ENCODE peak calls at places on chromosome 9, in four cellular contexts. One of them, this sample, is unnamed.

GRCh38 chr9:69211424-69212036 is 37.5 kb downstream of the TJP2 start:
- DNase-seq in Peyer's patch: no peak
- DNase-seq in cardiac muscle cell: no peak
- DNase-seq in PC-3: no peak
- DNase-seq in this sample: no peak

GRCh38 chr9:136965771-136966484 is 11.4 kb upstream of the PTGDS start:
- DNase-seq in Peyer's patch: no peak
- DNase-seq in cardiac muscle cell: no peak
- DNase-seq in PC-3: no peak
- DNase-seq in this sample: peak

GRCh38 chr9:21789541-21790037 is 12.8 kb upstream of the MTAP start:
- DNase-seq in Peyer's patch: peak
- DNase-seq in cardiac muscle cell: peak
- DNase-seq in PC-3: peak
- DNase-seq in this sample: peak

GRCh38 chr9:93630806-93631411 is 54.5 kb downstream of the PHF2 start:
- DNase-seq in Peyer's patch: no peak
- DNase-seq in cardiac muscle cell: no peak
- DNase-seq in PC-3: no peak
- DNase-seq in this sample: no peak

GRCh38 chr9:2215941-2216441 is 200.8 kb downstream of the SMARCA2 start:
- DNase-seq in cardiac muscle cell: peak
- DNase-seq in Peyer's patch: no peak
- DNase-seq in PC-3: no peak
- DNase-seq in this sample: no peak

GRCh38 chr9:14228602-14229001 is 85.3 kb downstream of the NFIB start:
- DNase-seq in cardiac muscle cell: no peak
- DNase-seq in Peyer's patch: no peak
- DNase-seq in PC-3: peak
- DNase-seq in this sample: no peak

GRCh38 chr9:113803811-113804589 is 72.1 kb upstream of the ZNF618 start:
- DNase-seq in Peyer's patch: no peak
- DNase-seq in PC-3: no peak
- DNase-seq in cardiac muscle cell: no peak
- DNase-seq in this sample: no peak

GRCh38 chr9:124666642-124667041 is 104.5 kb downstream of the NR6A1 start:
- DNase-seq in PC-3: no peak
- DNase-seq in Peyer's patch: no peak
- DNase-seq in cardiac muscle cell: no peak
- DNase-seq in this sample: no peak

GRCh38 chr9:22244141-22245011 is 202.2 kb upstream of the DMRTA1 start:
- DNase-seq in cardiac muscle cell: peak
- DNase-seq in PC-3: peak
- DNase-seq in Peyer's patch: peak
- DNase-seq in this sample: no peak

GRCh38 chr9:131447148-131447547 is 53.3 kb downstream of the PRRC2B start:
- DNase-seq in cardiac muscle cell: no peak
- DNase-seq in PC-3: no peak
- DNase-seq in Peyer's patch: no peak
- DNase-seq in this sample: no peak

GRCh38 chr9:16197578-16198370 is 644.9 kb downstream of the CCDC171 start:
- DNase-seq in PC-3: no peak
- DNase-seq in Peyer's patch: no peak
- DNase-seq in cardiac muscle cell: no peak
- DNase-seq in this sample: no peak

GRCh38 chr9:70566743-70567142 is 152.3 kb upstream of the KLF9 start:
- DNase-seq in Peyer's patch: no peak
- DNase-seq in PC-3: no peak
- DNase-seq in cardiac muscle cell: no peak
- DNase-seq in this sample: no peak

GRCh38 chr9:2122299-2122698 is 107.2 kb downstream of the SMARCA2 start:
- DNase-seq in PC-3: no peak
- DNase-seq in cardiac muscle cell: no peak
- DNase-seq in Peyer's patch: no peak
- DNase-seq in this sample: no peak

GRCh38 chr9:21104787-21105186 is 27.0 kb upstream of the IFNB1 start:
- DNase-seq in Peyer's patch: no peak
- DNase-seq in PC-3: no peak
- DNase-seq in cardiac muscle cell: no peak
- DNase-seq in this sample: no peak

GRCh38 chr9:110748251-110748893 is 79.8 kb downstream of the MUSK start:
- DNase-seq in cardiac muscle cell: no peak
- DNase-seq in PC-3: no peak
- DNase-seq in Peyer's patch: no peak
- DNase-seq in this sample: no peak

GRCh38 chr9:125258832-125259534 is 2.6 kb upstream of the GAPVD1 start:
- DNase-seq in cardiac muscle cell: no peak
- DNase-seq in Peyer's patch: no peak
- DNase-seq in PC-3: peak
- DNase-seq in this sample: no peak

GRCh38 chr9:125743687-125744428 is 3.3 kb upstream of the PBX3 start:
- DNase-seq in PC-3: no peak
- DNase-seq in cardiac muscle cell: no peak
- DNase-seq in Peyer's patch: no peak
- DNase-seq in this sample: no peak

GRCh38 chr9:81771606-81772005 is 82.3 kb upstream of the TLE1 start:
- DNase-seq in cardiac muscle cell: no peak
- DNase-seq in PC-3: peak
- DNase-seq in Peyer's patch: no peak
- DNase-seq in this sample: no peak

GRCh38 chr9:134962998-134963364 is 45.3 kb upstream of the FCN1 start:
- DNase-seq in cardiac muscle cell: no peak
- DNase-seq in PC-3: no peak
- DNase-seq in Peyer's patch: no peak
- DNase-seq in this sample: no peak

GRCh38 chr9:134964686-134965085 is 47.0 kb upstream of the FCN1 start:
- DNase-seq in cardiac muscle cell: no peak
- DNase-seq in Peyer's patch: no peak
- DNase-seq in PC-3: no peak
- DNase-seq in this sample: no peak

GRCh38 chr9:134963546-134963945 is 45.8 kb upstream of the FCN1 start:
- DNase-seq in Peyer's patch: no peak
- DNase-seq in cardiac muscle cell: no peak
- DNase-seq in PC-3: no peak
- DNase-seq in this sample: no peak

GRCh38 chr9:134965421-134965820 is 47.7 kb upstream of the FCN1 start:
- DNase-seq in Peyer's patch: no peak
- DNase-seq in cardiac muscle cell: no peak
- DNase-seq in PC-3: no peak
- DNase-seq in this sample: no peak

DNA sequence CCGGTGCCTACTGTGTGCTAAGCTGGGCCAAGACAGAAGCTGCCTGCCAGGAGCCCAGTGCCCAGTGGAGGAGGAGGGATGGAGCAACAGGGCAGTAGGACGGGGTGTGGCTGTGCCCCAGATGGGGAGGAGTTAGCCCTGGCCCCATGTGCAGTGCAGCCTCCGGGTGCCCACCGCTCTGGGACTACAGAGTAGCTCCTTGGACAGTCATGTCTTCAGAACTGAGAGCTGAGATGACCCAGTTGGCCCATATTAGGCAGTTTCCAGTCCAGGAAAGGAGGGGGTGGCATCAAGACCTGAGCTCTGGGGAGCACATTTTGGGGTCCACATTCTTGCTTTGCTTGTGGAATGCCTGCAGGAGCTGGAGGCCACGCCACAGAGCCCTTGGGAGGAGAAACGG is 46.6 kb upstream of the FCN1 start:
- DNase-seq in cardiac muscle cell: no peak
- DNase-seq in PC-3: no peak
- DNase-seq in Peyer's patch: no peak
- DNase-seq in this sample: no peak
- H3K27ac ChIP-seq in cardiac muscle cell: no peak
- H3K27ac ChIP-seq in PC-3: no peak
- H3K27ac ChIP-seq in Peyer's patch: no peak
- H3K27ac ChIP-seq in this sample: no peak

DNA sequence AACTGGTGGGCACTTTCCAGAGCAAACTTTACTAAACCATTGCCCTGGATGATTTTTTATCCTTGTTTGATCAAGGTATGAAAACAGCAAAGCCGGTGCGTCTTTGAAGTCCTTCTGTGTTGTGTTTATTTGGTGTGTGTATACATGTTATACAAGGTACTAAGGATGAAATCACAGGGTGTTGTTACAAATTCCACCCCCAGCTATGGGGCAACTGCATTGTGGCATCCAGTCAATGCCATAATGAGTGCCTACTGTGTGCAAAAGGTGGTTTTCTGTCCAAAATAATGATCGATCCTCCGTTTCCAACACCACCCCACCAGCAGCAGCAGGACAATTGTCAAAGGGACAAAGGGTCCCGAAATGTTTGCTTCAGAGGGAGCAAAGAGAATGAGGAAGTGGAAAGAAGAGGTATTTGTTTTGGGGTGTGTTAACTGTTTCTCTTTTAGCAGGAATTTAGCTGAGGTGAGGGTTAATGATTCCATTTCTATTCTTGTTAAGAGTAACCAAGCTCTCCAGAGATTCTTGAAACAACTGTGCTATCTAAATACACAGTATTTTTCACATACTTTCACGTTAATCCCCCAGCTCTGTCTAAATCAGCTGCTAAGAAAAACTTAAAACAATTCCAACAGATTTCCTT is 568.7 kb upstream of the KLF4 start:
- DNase-seq in Peyer's patch: no peak
- DNase-seq in PC-3: no peak
- DNase-seq in cardiac muscle cell: no peak
- DNase-seq in this sample: no peak
- H3K27ac ChIP-seq in Peyer's patch: no peak
- H3K27ac ChIP-seq in PC-3: peak
- H3K27ac ChIP-seq in cardiac muscle cell: no peak
- H3K27ac ChIP-seq in this sample: no peak

DNA sequence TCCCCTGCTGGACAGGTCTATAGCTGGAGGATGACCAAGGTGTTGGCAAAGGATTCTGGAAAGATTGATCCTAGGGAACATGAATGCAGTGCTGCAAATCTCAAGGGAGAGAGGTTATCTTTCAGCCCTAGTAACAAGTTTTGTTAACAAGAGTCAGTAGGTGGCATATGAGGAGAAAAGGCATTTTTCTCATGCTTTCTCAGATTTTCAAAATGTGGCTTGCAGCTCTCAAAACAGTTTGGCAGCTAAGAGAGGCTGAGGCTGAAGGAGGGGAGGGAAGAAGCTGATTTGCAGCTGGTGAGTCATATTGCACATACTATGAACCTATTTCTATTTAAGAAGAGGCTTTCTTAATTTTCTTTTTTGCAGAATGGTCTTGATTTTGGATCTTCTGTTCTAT is 64.3 kb upstream of the PCA3 start:
- DNase-seq in cardiac muscle cell: peak
- DNase-seq in Peyer's patch: no peak
- DNase-seq in PC-3: no peak
- DNase-seq in this sample: no peak
- H3K27ac ChIP-seq in cardiac muscle cell: no peak
- H3K27ac ChIP-seq in Peyer's patch: no peak
- H3K27ac ChIP-seq in PC-3: no peak
- H3K27ac ChIP-seq in this sample: no peak

GRCh38 chr9:130204981-130205380 is 32.8 kb downstream of the NCS1 start:
- DNase-seq in Peyer's patch: no peak
- DNase-seq in cardiac muscle cell: no peak
- DNase-seq in PC-3: no peak
- DNase-seq in this sample: no peak
- H3K27ac ChIP-seq in Peyer's patch: no peak
- H3K27ac ChIP-seq in cardiac muscle cell: no peak
- H3K27ac ChIP-seq in PC-3: no peak
- H3K27ac ChIP-seq in this sample: no peak

GRCh38 chr9:75890541-75891276 is at the start of gene PCSK5:
- DNase-seq in cardiac muscle cell: peak
- DNase-seq in PC-3: peak
- DNase-seq in Peyer's patch: peak
- DNase-seq in this sample: peak

GRCh38 chr9:75892168-75892901 is 1.9 kb downstream of the PCSK5 start:
- DNase-seq in PC-3: no peak
- DNase-seq in Peyer's patch: no peak
- DNase-seq in cardiac muscle cell: peak
- DNase-seq in this sample: no peak

GRCh38 chr9:75891277-75892167 is 1.0 kb downstream of the PCSK5 start:
- DNase-seq in PC-3: no peak
- DNase-seq in Peyer's patch: no peak
- DNase-seq in cardiac muscle cell: peak
- DNase-seq in this sample: peak

GRCh38 chr9:75895112-75895511 is 4.6 kb downstream of the PCSK5 start:
- DNase-seq in Peyer's patch: no peak
- DNase-seq in cardiac muscle cell: no peak
- DNase-seq in PC-3: no peak
- DNase-seq in this sample: no peak

GRCh38 chr9:75893096-75893495 is 2.6 kb downstream of the PCSK5 start:
- DNase-seq in Peyer's patch: no peak
- DNase-seq in PC-3: no peak
- DNase-seq in cardiac muscle cell: peak
- DNase-seq in this sample: no peak
- H3K27ac ChIP-seq in Peyer's patch: peak
- H3K27ac ChIP-seq in PC-3: no peak
- H3K27ac ChIP-seq in cardiac muscle cell: no peak
- H3K27ac ChIP-seq in this sample: no peak

DNA sequence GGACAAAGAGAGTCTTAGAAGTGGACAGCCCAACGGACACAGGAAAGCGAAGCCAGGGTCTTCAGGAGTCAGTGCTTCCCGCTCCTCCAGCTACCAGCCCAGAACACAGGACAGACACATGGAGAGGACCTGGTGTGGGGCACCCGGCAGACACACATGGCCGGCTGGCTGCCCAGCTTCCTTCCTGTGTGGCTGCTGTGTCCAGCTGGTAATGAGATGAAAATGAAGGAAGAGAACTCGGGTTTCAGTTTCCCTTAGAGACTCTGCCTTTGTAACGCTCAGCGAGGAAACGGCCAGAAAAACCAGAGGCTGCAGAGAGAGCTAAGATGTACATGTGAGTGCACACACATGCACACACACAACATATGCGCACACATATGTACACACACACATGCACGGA is 87.5 kb downstream of the SECISBP2 start:
- DNase-seq in cardiac muscle cell: no peak
- DNase-seq in Peyer's patch: peak
- DNase-seq in PC-3: no peak
- DNase-seq in this sample: no peak
- H3K27ac ChIP-seq in cardiac muscle cell: no peak
- H3K27ac ChIP-seq in Peyer's patch: peak
- H3K27ac ChIP-seq in PC-3: no peak
- H3K27ac ChIP-seq in this sample: peak

This sample was measured in CD4-positive, alpha-beta memory T cell.